ENCODE peak calls at places on chromosomes 12 and 14, in eight cellular contexts. X is IMR-90, Y is heart left ventricle, W is transverse colon, C is ovary, T is H1, D is A549, K is body of pancreas. N is an unnamed sample.

GRCh38 chr12:90543841-90544240 is 411.1 kb downstream of the CCER1 start:
- DNase-seq in W (no peak), K (no peak), C (no peak), X (peak; percentile 66), Y (no peak), T (no peak), D (no peak), N (no peak)

GRCh38 chr14:58354817-58355216 is 40.9 kb upstream of the TOMM20L start:
- DNase-seq in C (no peak), Y (no peak), T (no peak), X (no peak), K (no peak), W (no peak), D (no peak), N (no peak)

GRCh38 chr12:79690606-79691298 is at the start of gene PAWR:
- DNase-seq in Y (peak; percentile 58), C (peak; percentile 72), W (peak; percentile 86), X (peak; percentile 66), D (peak; percentile 59), T (peak; percentile 63), K (peak; percentile 84), N (peak; percentile 81)

GRCh38 chr12:27511031-27511722 is 12.8 kb upstream of the PPFIBP1 start:
- DNase-seq in W (no peak), D (no peak), K (no peak), X (peak; percentile 72), C (no peak), Y (no peak), T (no peak), N (no peak)

GRCh38 chr12:90234455-90234854 is 525.8 kb upstream of the ATP2B1 start:
- DNase-seq in W (no peak), C (no peak), Y (no peak), K (no peak), D (no peak), X (peak; percentile 9), T (no peak), N (no peak)

GRCh38 chr12:13942826-13943225 is 38.6 kb downstream of the GRIN2B start:
- DNase-seq in T (no peak), K (no peak), X (no peak), Y (no peak), C (no peak), D (no peak), W (no peak), N (no peak)

GRCh38 chr14:79278798-79279644 is 932.3 kb downstream of the DIO2 start:
- DNase-seq in D (peak; percentile 33), C (peak; percentile 28), T (peak; percentile 88), Y (peak; percentile 57), W (peak; percentile 82), K (peak; percentile 93), X (peak; percentile 92), N (peak; percentile 77)

GRCh38 chr12:54215990-54216579 is 27.3 kb upstream of the SMUG1 start:
- DNase-seq in W (peak; percentile 21), D (no peak), X (no peak), T (no peak), K (no peak), C (peak; percentile 38), Y (no peak), N (no peak)

GRCh38 chr12:102950950-102951490 is 6.5 kb upstream of the ASCL1 start:
- DNase-seq in Y (no peak), W (no peak), X (no peak), D (no peak), C (no peak), T (no peak), K (no peak), N (no peak)

GRCh38 chr12:113183030-113183589 is 2.2 kb downstream of the DDX54 start:
- DNase-seq in C (no peak), X (no peak), T (no peak), K (no peak), Y (no peak), W (no peak), D (no peak), N (no peak)

GRCh38 chr12:12717586-12718381 is 616 bp downstream of the CDKN1B start:
- DNase-seq in W (peak; percentile 33), K (no peak), Y (peak; percentile 38), C (no peak), T (no peak), D (no peak), X (no peak), N (peak; percentile 53)

GRCh38 chr12:55938826-55939501 is 8.0 kb downstream of the DGKA start:
- DNase-seq in W (no peak), Y (no peak), K (no peak), X (no peak), D (no peak), T (no peak), C (no peak), N (no peak)

GRCh38 chr14:102875652-102876051 is 46.8 kb upstream of the AMN start:
- DNase-seq in K (no peak), C (no peak), X (peak; percentile 8), Y (no peak), T (no peak), W (no peak), D (no peak), N (no peak)

GRCh38 chr12:6635856-6636521 is at the start of gene LPAR5:
- DNase-seq in C (no peak), X (no peak), W (peak; percentile 91), T (no peak), D (peak; percentile 48), Y (peak; percentile 25), K (no peak), N (peak; percentile 24)

GRCh38 chr14:90758959-90759358 is 57.3 kb downstream of the TTC7B start:
- DNase-seq in W (peak; percentile 42), Y (peak; percentile 76), T (no peak), K (peak; percentile 34), X (peak; percentile 4), D (no peak), C (peak; percentile 44), N (peak; percentile 67)

GRCh38 chr12:105523164-105524057 is 192.9 kb downstream of the C12orf75 start:
- DNase-seq in K (peak; percentile 19), W (peak; percentile 25), X (peak; percentile 86), C (peak; percentile 58), D (no peak), Y (peak; percentile 83), T (no peak), N (peak; percentile 50)

DNA sequence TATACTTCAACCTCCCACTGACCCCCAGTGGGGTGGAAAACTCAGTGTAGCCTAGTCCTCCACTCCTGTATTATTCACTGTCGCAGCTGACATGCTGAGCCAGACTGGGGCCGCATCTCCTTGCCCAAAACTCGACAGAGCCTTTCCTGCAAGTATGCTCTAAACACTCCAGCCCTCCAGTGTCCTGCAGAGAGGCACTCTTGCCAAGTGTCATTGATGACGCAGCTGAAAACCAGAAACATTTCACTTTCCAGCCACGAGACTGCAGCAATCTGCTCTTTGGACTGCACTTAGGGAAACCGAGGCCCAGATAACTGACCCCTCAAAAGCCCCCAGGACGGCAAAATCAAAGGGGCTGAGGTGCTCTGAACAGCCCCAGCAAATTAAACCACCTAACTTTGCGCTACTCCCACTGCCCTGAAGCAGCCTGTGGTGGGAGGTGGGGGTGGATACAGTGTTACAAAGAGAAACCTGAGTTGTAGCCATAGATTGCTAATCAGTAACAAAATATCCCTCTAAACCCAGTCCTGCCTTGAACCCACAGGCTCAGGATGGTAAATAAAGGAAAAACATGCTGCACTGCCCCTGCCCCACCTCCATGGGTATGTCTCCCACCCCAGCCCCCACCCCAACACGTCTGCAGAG is 2.6 kb downstream of the CCDC85C start:
- DNase-seq in W (peak; percentile 54), K (peak; percentile 47), Y (no peak), C (no peak), D (no peak), X (peak; percentile 65), T (no peak), N (peak; percentile 79)
- H3K4me1 ChIP-seq in W (peaks cover 65% of the 10 kb centered on the region), K (peaks cover 81% of the 10 kb centered on the region), Y (peaks cover 74% of the 10 kb centered on the region), C (peaks cover 31% of the 10 kb centered on the region), D (peaks cover 72% of the 10 kb centered on the region), X (peaks cover 16% of the 10 kb centered on the region), T (peaks cover 23% of the 10 kb centered on the region), N (peaks cover 52% of the 10 kb centered on the region)

DNA sequence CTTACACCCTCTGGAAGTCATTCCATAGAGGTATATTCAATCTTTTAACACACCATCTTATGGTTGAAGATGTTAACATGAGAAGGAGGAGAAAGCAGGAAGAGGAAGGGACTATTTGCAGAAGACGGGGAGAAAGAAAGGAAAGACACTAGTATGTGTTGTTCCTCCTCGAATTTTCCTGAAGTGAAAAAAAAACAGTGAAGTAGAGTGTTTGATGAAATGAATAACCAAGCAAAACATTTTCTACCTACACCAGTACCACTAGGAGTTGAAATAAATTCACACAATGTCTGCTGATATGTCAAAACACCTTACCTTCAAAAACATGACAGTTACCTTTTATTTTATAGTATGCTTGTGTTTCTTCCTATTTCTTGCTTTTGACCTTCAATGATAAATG is 1.4 kb upstream of the CNOT2 start:
- DNase-seq in W (no peak), Y (no peak), K (no peak), X (no peak), C (no peak), T (no peak), D (no peak), N (no peak)
- H3K4me3 ChIP-seq in W (no peak overlapping the region), Y (peak overlapping the region; percentile 94), K (no peak overlapping the region), X (no peak overlapping the region), C (peak overlapping the region; percentile 77), T (peak overlapping the region; percentile 85), D (peak overlapping the region; percentile 71), N (peak overlapping the region; percentile 95)

GRCh38 chr12:108641446-108642268 is 8.0 kb upstream of the SELPLG start:
- DNase-seq in D (no peak), K (no peak), W (no peak), Y (no peak), T (no peak), X (no peak), C (no peak), N (no peak)
- TF ChIP-seq POLR2A in D (no peak), K (no peak), W (no peak), Y (no peak), T (no peak), X (no peak), C (no peak), N (no peak)

GRCh38 chr12:32483993-32484392 is 84.6 kb downstream of the FGD4 start:
- DNase-seq in D (no peak), X (no peak), W (no peak), K (no peak), Y (no peak), T (no peak), C (no peak), N (no peak)

GRCh38 chr12:32483499-32483898 is 84.1 kb downstream of the FGD4 start:
- DNase-seq in X (no peak), W (no peak), C (no peak), Y (peak; percentile 25), T (no peak), K (no peak), D (no peak), N (no peak)

GRCh38 chr12:32478858-32479257 is 79.5 kb downstream of the FGD4 start:
- DNase-seq in K (no peak), Y (no peak), C (no peak), X (no peak), D (no peak), W (no peak), T (no peak), N (no peak)

GRCh38 chr12:32486158-32486557 is 86.8 kb downstream of the FGD4 start:
- DNase-seq in Y (no peak), W (no peak), C (no peak), K (no peak), D (no peak), T (no peak), X (no peak), N (no peak)

DNA sequence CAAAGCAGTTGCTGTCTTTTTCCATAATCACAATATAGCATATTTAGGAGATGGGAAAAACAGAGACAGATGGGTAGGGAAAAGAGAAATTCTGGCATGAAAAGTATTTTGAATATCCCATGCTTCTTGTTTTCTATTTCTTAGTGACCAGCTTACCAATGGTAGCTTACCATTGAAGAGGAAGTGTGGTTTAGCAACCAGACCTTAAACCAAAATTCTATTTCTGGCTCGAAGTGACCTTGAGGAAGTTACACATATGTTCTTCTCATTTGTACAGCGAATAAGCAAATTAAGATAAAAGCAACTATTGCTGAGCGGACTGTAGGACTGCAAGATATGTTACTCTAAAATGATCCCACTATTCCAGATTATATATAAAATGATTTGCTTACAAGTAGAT is 82.9 kb downstream of the FGD4 start:
- DNase-seq in W (no peak), C (no peak), D (no peak), T (no peak), X (no peak), Y (no peak), K (no peak), N (no peak)
- H3K4me1 ChIP-seq in W (peaks cover 5% of the 10 kb centered on the region), C (peaks cover 4% of the 10 kb centered on the region), D (peaks cover 22% of the 10 kb centered on the region), T (no peaks in the 10 kb centered on the region), X (no peaks in the 10 kb centered on the region), Y (peaks cover 24% of the 10 kb centered on the region), K (peaks cover 43% of the 10 kb centered on the region), N (peaks cover 19% of the 10 kb centered on the region)

N was measured in testis.